ENCODE peak calls at places on chromosomes 11 and 22, in four cellular contexts. S is HepG2, K is K562, N is HCT116. W is an unnamed sample.

GRCh38 chr22:49323751-49324415 is 503.8 kb downstream of the BRD1 start:
- DNase-seq in S (no peak), N (no peak), K (no peak), W (no peak)

GRCh38 chr11:15969281-15969680 is 387.1 kb downstream of the SOX6 start:
- DNase-seq in K (peak), S (peak), N (no peak), W (peak)

GRCh38 chr11:69657456-69657910 is 16.5 kb downstream of the CCND1 start:
- DNase-seq in N (no peak), K (no peak), S (no peak), W (no peak)

GRCh38 chr11:132538642-132539041 is 993.7 kb downstream of the OPCML start:
- DNase-seq in K (no peak), S (no peak), N (no peak), W (no peak)

GRCh38 chr11:128804481-128804880 is 62.6 kb downstream of the KCNJ1 start:
- DNase-seq in N (no peak), S (no peak), K (no peak), W (no peak)

GRCh38 chr11:77202941-77203900 is 75.2 kb downstream of the MYO7A start:
- DNase-seq in N (no peak), K (no peak), S (no peak), W (no peak)

GRCh38 chr11:11985016-11985715 is 23.3 kb downstream of the DKK3 start:
- DNase-seq in S (no peak), K (no peak), N (no peak), W (no peak)

GRCh38 chr22:48651036-48651890 is 1176.4 kb downstream of the BRD1 start:
- DNase-seq in K (no peak), S (no peak), N (peak), W (no peak)

GRCh38 chr22:39351689-39352214 is 2.0 kb downstream of the SYNGR1 start:
- DNase-seq in N (no peak), S (no peak), K (no peak), W (no peak)

GRCh38 chr11:129972596-129972995 is 30.0 kb downstream of the PRDM10 start:
- DNase-seq in S (no peak), N (no peak), K (no peak), W (no peak)
- H3K27ac ChIP-seq in S (no peak), N (no peak), K (no peak), W (no peak)

DNA sequence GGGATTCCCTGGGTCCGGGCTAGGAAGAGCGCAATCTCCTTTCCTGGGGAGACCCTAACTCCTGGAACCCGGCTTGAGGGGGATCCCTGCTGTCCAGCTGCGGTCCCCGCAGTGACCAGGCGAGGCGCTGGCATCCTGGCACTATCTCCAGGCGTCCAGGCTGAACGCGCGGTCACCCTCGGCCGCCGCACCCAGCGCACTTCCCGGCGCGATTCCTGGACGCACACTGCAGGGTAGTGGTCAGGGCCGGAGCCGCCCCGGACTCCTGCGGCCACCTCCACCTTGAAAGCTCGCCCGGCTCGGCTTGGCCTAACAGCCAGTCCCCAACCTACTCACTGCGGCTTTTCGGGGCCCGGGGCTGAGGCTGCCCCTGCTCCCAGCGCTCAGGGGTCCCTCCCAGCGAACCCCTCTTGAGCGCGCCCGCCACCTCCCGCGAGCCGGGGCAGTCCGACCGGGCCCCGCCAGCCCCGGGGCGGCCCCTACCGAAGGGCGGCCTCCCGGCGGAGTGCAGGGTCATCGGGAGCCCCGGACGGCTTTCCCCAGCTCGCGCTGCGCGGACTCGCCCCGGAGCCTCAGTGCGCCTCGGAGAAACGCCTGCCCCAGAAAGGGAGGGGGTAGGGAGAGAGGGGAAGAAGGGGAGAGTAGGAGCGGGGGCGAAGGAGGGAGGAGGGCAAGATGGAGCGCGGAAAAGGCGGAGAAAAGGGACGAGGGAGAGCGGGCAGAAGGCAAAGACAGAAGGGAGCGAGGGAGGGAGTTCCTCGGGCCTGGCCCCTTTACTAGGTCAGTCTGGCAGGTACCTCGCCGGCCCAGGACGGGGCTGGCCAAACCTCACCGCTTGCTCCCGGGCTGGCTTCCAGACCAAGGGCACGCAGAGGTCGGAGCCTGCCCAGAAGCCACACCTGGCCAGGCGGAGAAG is 1.0 kb downstream of the POU2AF3 start:
- DNase-seq in S (peak), N (no peak), K (no peak), W (no peak)
- TF ChIP-seq TCF7L2 in S (no peak), N (no peak), K (no peak), W (no peak)

GRCh38 chr11:94793002-94793401 is 24.8 kb downstream of the AMOTL1 start:
- DNase-seq in S (no peak), K (no peak), N (no peak), W (no peak)

GRCh38 chr11:94792453-94792852 is 24.3 kb downstream of the AMOTL1 start:
- DNase-seq in S (no peak), N (no peak), K (no peak), W (no peak)

GRCh38 chr11:94788396-94788795 is 20.2 kb downstream of the AMOTL1 start:
- DNase-seq in S (no peak), N (no peak), K (no peak), W (no peak)

GRCh38 chr11:94791216-94791889 is 23.2 kb downstream of the AMOTL1 start:
- DNase-seq in S (no peak), K (no peak), N (no peak), W (no peak)

GRCh38 chr11:94790771-94791180 is 22.6 kb downstream of the AMOTL1 start:
- DNase-seq in K (no peak), N (peak), S (no peak), W (no peak)
- H3K27ac ChIP-seq in K (no peak), N (peak), S (no peak), W (no peak)

DNA sequence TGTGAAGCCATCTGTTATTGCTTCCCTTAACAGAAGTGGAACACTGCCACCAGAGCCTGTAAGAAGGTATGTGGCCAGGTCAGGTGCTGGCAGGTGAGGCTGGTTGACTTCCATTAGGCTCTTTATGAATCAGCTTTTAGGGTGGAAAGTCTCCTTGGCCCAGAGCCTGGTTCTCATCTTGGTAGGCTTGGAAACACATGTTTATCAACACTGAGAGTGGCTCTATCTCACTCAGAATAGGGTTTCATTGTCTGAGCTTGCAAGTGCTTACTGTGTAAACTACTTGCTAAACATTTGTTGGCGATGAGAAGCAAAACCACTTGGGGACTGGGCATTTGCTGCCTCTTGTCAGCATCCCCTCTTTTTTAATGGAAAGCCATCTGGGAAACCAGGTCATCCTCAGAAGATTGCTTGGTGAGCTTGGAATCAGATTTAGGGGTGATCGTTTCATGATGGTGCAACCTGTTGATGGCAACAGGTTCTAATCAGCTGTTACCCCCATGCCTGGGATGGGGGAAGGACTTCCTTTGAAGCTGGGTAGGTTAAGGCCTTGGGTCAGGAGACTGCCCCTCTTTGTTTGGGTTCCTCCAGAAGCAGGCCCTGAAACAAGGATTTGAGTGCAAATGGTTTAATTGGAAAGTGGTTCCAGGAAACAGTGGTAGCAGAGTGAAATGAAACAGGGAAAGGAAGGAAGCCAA is 75.0 kb upstream of the AMPD3 start:
- DNase-seq in S (no peak), N (no peak), K (no peak), W (no peak)
- TF ChIP-seq TCF7L2 in S (no peak), N (no peak), K (no peak), W (no peak)

GRCh38 chr22:43113516-43114251 is 3.1 kb downstream of the BIK start:
- DNase-seq in S (peak), K (no peak), N (no peak), W (no peak)

GRCh38 chr22:43118024-43118849 is 7.7 kb downstream of the BIK start:
- DNase-seq in K (no peak), N (no peak), S (peak), W (no peak)

GRCh38 chr22:43114958-43115357 is 4.4 kb downstream of the BIK start:
- DNase-seq in N (no peak), K (no peak), S (peak), W (no peak)

GRCh38 chr22:43116932-43117331 is 6.4 kb downstream of the BIK start:
- DNase-seq in S (no peak), K (no peak), N (no peak), W (no peak)

GRCh38 chr22:43118953-43119458 is 8.5 kb downstream of the BIK start:
- DNase-seq in S (no peak), K (no peak), N (no peak), W (no peak)
- H3K27ac ChIP-seq in S (no peak), K (no peak), N (no peak), W (no peak)

GRCh38 chr11:134656861-134657540 is 245.0 kb upstream of the B3GAT1 start:
- DNase-seq in N (no peak), K (no peak), S (no peak), W (no peak)
- TF ChIP-seq TCF7L2 in N (no peak), K (no peak), S (no peak), W (no peak)

GRCh38 chr22:41659941-41660340 is 28.7 kb downstream of the SNU13 start:
- DNase-seq in N (no peak), K (no peak), S (no peak), W (no peak)

GRCh38 chr22:41660416-41660815 is 28.3 kb downstream of the SNU13 start:
- DNase-seq in N (no peak), K (peak), S (no peak), W (no peak)

GRCh38 chr22:41661088-41661487 is 27.6 kb downstream of the SNU13 start:
- DNase-seq in N (no peak), K (no peak), S (no peak), W (no peak)

GRCh38 chr22:41664490-41664889 is 24.2 kb downstream of the SNU13 start:
- DNase-seq in N (no peak), K (no peak), S (no peak), W (no peak)

GRCh38 chr22:41661713-41662112 is 27.0 kb downstream of the SNU13 start:
- DNase-seq in K (no peak), N (no peak), S (no peak), W (no peak)
- H3K27ac ChIP-seq in K (no peak), N (no peak), S (no peak), W (no peak)

GRCh38 chr22:21768435-21768834 is 32.8 kb upstream of the YPEL1 start:
- DNase-seq in K (no peak), S (no peak), N (no peak), W (no peak)
- TF ChIP-seq TCF7L2 in K (no peak), S (no peak), N (no peak), W (no peak)

GRCh38 chr22:37485714-37486223 is 415 bp downstream of the MFNG start:
- DNase-seq in N (no peak), S (no peak), K (no peak), W (no peak)

GRCh38 chr22:37483594-37484114 is 2.5 kb downstream of the MFNG start:
- DNase-seq in S (peak), N (no peak), K (no peak), W (no peak)

GRCh38 chr22:37486224-37486845 is at the start of gene MFNG:
- DNase-seq in K (peak), N (no peak), S (peak), W (no peak)

GRCh38 chr22:37484115-37485005 is 1.8 kb downstream of the MFNG start:
- DNase-seq in K (no peak), N (no peak), S (no peak), W (no peak)

DNA sequence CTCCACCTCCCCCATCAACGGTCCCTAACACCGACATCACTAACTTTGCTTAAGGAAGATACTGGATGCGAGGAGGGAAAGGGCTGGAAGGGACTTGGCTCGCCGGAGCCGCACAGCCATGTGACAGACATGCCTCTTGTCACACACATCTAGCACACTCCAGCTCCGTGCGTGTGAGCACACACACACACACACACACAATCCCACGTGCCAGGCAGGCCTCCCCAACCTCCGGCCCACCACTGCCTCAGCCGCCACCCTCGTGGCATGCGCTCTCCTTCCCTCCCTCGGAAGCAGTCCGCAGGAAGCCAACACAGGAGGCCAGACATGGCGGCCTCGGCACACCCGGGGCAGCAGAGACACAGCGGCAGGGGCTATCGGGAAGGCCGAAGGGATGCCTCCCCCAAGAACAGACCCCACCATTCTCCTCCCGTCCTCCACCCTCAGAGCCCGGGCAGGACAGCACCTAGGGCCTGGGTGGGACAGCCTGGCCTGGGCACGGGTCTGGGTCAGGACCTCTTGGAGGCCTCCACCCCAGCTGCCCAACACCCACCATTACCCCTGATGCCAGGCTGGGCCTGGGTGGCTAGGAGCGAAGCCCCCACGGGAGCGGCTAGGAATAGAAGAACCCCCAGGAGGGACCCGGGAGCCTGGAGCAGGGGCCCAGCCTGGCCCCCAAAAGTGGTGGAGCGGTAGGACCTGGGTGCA is 1.0 kb downstream of the MFNG start:
- DNase-seq in N (no peak), S (no peak), K (no peak), W (no peak)
- H3K27ac ChIP-seq in N (no peak), S (no peak), K (no peak), W (no peak)